ENCODE peak calls at places on chromosomes 4 and X, in six cellular contexts. W is neural progenitor cell, B is SK-N-SH, S is IMR-90, K is mammary epithelial cell, F is PC-3. J is an unnamed sample.

GRCh38 chr4:53905935-53906377 is 158.4 kb downstream of the CHIC2 start:
- DNase-seq in F (peak; percentile 64), B (peak; percentile 41), W (peak; percentile 76), K (peak; percentile 61), S (peak; percentile 78), J (no peak)

GRCh38 chr4:147916351-147916750 is 184.5 kb downstream of the ARHGAP10 start:
- DNase-seq in B (no peak), S (no peak), K (no peak), F (peak; percentile 62), W (no peak), J (no peak)

GRCh38 chrX:97057349-97057909 is 173.7 kb downstream of the RPA4 start:
- DNase-seq in F (peak; percentile 41), W (no peak), B (no peak), K (no peak), S (no peak), J (no peak)

GRCh38 chrX:15512401-15512965 is 11.9 kb downstream of the BMX start:
- DNase-seq in F (peak; percentile 67), W (no peak), S (peak; percentile 17), K (peak; percentile 89), B (no peak), J (no peak)

GRCh38 chr4:182107931-182108330 is 135.3 kb upstream of the TENM3 start:
- DNase-seq in W (no peak), K (no peak), S (no peak), B (no peak), F (no peak), J (no peak)

GRCh38 chrX:47366051-47366722 is 4.2 kb upstream of the ZNF157 start:
- DNase-seq in B (peak; percentile 70), S (peak; percentile 57), K (peak; percentile 72), W (peak; percentile 79), F (peak; percentile 43), J (no peak)

GRCh38 chr4:152983774-152984411 is 47.8 kb downstream of the FHDC1 start:
- DNase-seq in S (peak; percentile 45), K (peak; percentile 86), B (no peak), W (no peak), F (peak; percentile 77), J (no peak)

GRCh38 chrX:72114306-72114705 is 17.4 kb downstream of the RTL5 start:
- DNase-seq in K (no peak), F (no peak), S (no peak), W (no peak), B (no peak), J (no peak)

GRCh38 chr4:108043536-108043935 is 53.8 kb downstream of the HADH start:
- DNase-seq in S (no peak), F (no peak), K (no peak), B (peak; percentile 32), W (peak; percentile 92), J (no peak)

GRCh38 chrX:24498181-24498580 is 33.1 kb downstream of the PDK3 start:
- DNase-seq in S (no peak), K (no peak), W (peak; percentile 41), F (no peak), B (no peak), J (no peak)

GRCh38 chr4:140256941-140257340 is 103.0 kb upstream of the MAML3 start:
- DNase-seq in F (no peak), B (no peak), W (no peak), S (peak; percentile 55), K (no peak), J (no peak)

GRCh38 chr4:173860079-173860478 is 330.1 kb upstream of the HAND2 start:
- DNase-seq in B (no peak), W (no peak), S (no peak), K (no peak), F (no peak), J (no peak)

GRCh38 chr4:186931519-186931918 is 207.9 kb upstream of the FAT1 start:
- DNase-seq in B (no peak), F (peak; percentile 62), W (no peak), S (peak; percentile 70), K (peak; percentile 54), J (no peak)

GRCh38 chrX:135984220-135984619 is 1.0 kb upstream of the SLC9A6 start:
- DNase-seq in K (no peak), F (no peak), S (no peak), B (no peak), W (no peak), J (no peak)
- H3K4me3 ChIP-seq in K (no peak overlapping the region), F (peak overlapping the region; percentile 71), S (peak overlapping the region; percentile 87), B (no peak overlapping the region), W (no peak overlapping the region), J (peak overlapping the region; percentile 75)

GRCh38 chr4:79257953-79258613 is 67.8 kb downstream of the NAA11 start:
- DNase-seq in F (no peak), W (no peak), K (no peak), S (no peak), B (no peak), J (no peak)
- H3K9ac ChIP-seq in F (no peak overlapping the region), W (no peak overlapping the region), K (no peak overlapping the region), S (no peak overlapping the region), B (no peak overlapping the region), J (no peak overlapping the region)

DNA sequence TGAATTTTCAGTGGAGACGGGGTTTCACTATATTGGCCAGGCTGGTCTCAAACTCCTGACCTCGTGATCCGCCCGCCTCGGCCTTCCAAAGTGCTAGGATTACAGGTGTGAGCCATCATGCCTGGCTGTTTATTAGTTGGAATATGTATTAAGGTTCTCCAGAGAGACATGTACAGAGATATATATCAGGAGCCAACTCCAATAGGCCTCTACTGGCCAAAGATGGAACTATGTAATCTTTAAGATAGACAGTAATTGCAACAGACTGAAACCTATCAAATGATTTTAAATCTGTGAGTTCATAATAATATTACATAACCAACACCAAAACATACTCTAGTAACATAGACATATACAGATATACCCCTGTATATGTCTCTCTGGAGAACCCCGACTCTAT is 5.8 kb upstream of the DMP1 start:
- DNase-seq in F (peak; percentile 7), K (no peak), S (no peak), B (no peak), W (no peak), J (no peak)
- TF ChIP-seq CTCF in F (peak; percentile 41), K (peak; percentile 15), S (no peak), B (peak; percentile 33), W (peak; percentile 10), J (no peak)

GRCh38 chrX:114599305-114599704 is 15.4 kb downstream of the HTR2C start:
- DNase-seq in F (peak; percentile 20), W (no peak), B (no peak), S (no peak), K (no peak), J (no peak)
- H3K4me3 ChIP-seq in F (no peak overlapping the region), W (no peak overlapping the region), B (no peak overlapping the region), S (no peak overlapping the region), K (no peak overlapping the region), J (no peak overlapping the region)

DNA sequence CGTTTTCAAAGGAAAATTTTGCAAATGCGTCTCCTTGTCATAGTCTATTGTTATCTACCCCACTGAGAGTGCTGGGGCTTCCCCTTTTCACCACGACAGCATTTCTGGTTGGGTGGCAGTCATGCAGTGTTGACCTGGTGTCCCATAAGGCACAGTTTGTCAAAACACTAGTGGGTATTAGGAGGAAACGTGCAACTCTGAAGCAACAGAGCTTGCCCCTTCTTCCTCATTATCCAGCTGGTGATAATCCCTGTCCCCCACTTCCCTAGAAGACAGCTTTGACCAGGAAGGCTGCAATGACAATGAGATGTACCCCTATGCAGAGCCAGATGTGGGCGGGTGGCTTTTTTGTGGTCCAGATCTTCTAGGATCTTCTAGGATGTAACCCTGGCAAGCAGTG is 1.8 kb downstream of the TBC1D1 start:
- DNase-seq in S (no peak), F (no peak), K (no peak), W (no peak), B (no peak), J (no peak)
- H3K9ac ChIP-seq in S (no peak overlapping the region), F (no peak overlapping the region), K (no peak overlapping the region), W (no peak overlapping the region), B (no peak overlapping the region), J (no peak overlapping the region)

GRCh38 chr4:123125477-123125876 is 203.1 kb upstream of the NUDT6 start:
- DNase-seq in W (no peak), S (no peak), K (no peak), F (no peak), B (no peak), J (no peak)

GRCh38 chr4:123121241-123121907 is 199.0 kb upstream of the NUDT6 start:
- DNase-seq in S (peak; percentile 73), F (peak; percentile 77), K (peak; percentile 50), W (no peak), B (no peak), J (no peak)

GRCh38 chr4:123127865-123128264 is 205.5 kb upstream of the NUDT6 start:
- DNase-seq in B (no peak), K (peak; percentile 61), W (no peak), F (no peak), S (no peak), J (peak; percentile 26)

DNA sequence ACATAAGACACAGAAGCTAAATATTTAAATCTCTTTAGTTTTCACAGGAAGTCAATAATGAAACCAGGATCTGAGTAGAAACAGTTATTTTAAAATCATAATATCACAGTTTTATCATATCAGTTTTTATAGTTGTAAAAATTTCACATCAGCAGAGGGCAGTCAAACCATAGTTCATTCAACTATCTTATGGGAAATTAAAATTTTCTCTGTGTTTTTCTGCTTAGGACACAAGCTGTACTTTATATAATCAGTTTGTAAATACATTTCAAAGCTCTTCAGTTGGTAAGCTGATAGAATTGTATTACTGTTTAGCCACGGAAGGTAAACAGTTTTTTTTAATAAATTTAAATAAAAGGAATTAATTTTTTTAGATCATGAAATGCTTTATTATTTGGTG is 204.8 kb upstream of the NUDT6 start:
- DNase-seq in S (peak; percentile 42), K (peak; percentile 9), B (no peak), W (no peak), F (peak; percentile 37), J (no peak)
- TF ChIP-seq CTCF in S (peak; percentile 56), K (peak; percentile 42), B (peak; percentile 64), W (peak; percentile 38), F (peak; percentile 54), J (no peak)

J was measured in keratinocyte.